ENCODE peak calls at places on chromosome 1, in eight cellular contexts. Y is nephron progenitor cell, I is endodermal cell, T is spleen, H is progenitor cell of endocrine pancreas, C is mesothelial cell of epicardium, X is A549, A is WTC11. F is an unnamed sample.

GRCh38 chr1:27438621-27439061 is 46.2 kb downstream of the GPR3 start:
- DNase-seq in C (no peak), T (no peak), X (no peak), H (no peak), A (no peak), I (no peak), Y (no peak), F (peak)

GRCh38 chr1:89464008-89464407 is 60.6 kb upstream of the LRRC8B start:
- DNase-seq in X (no peak), H (no peak), T (no peak), I (no peak), A (no peak), Y (no peak), C (no peak), F (no peak)

GRCh38 chr1:75600781-75601180 is 10.1 kb downstream of the SLC44A5 start:
- DNase-seq in I (no peak), X (no peak), Y (no peak), H (no peak), A (no peak), C (no peak), T (no peak), F (no peak)

GRCh38 chr1:70146488-70146887 is 58.9 kb downstream of the LRRC40 start:
- DNase-seq in I (no peak), C (no peak), A (no peak), X (no peak), Y (no peak), T (no peak), H (no peak), F (no peak)

GRCh38 chr1:234484218-234484617 is 5.2 kb upstream of the TARBP1 start:
- DNase-seq in T (no peak), X (no peak), H (no peak), A (no peak), I (no peak), Y (no peak), C (no peak), F (no peak)

GRCh38 chr1:187469836-187470235 is 641.1 kb downstream of the PLA2G4A start:
- DNase-seq in T (no peak), X (no peak), I (no peak), C (no peak), H (no peak), Y (no peak), A (no peak), F (no peak)

GRCh38 chr1:191953516-191953915 is 204.7 kb upstream of the RGS18 start:
- DNase-seq in A (no peak), H (no peak), C (no peak), X (no peak), T (no peak), I (no peak), Y (no peak), F (no peak)

GRCh38 chr1:219373616-219373935 is 199.9 kb downstream of the LYPLAL1 start:
- DNase-seq in X (no peak), Y (no peak), A (no peak), H (no peak), T (no peak), C (no peak), I (no peak), F (no peak)

GRCh38 chr1:212884592-212884991 is 26.5 kb downstream of the FLVCR1 start:
- DNase-seq in C (no peak), Y (no peak), H (no peak), X (no peak), T (no peak), I (no peak), A (no peak), F (no peak)

GRCh38 chr1:43492816-43493215 is 37.9 kb upstream of the PTPRF start:
- DNase-seq in Y (no peak), T (no peak), I (no peak), C (no peak), A (no peak), H (no peak), X (no peak), F (no peak)

GRCh38 chr1:66048011-66048410 is 255.3 kb downstream of the PDE4B start:
- DNase-seq in I (no peak), A (no peak), C (no peak), X (no peak), H (no peak), T (no peak), Y (no peak), F (no peak)

GRCh38 chr1:12408662-12409061 is 178.8 kb downstream of the VPS13D start:
- DNase-seq in T (no peak), A (no peak), C (no peak), I (no peak), Y (no peak), H (no peak), X (no peak), F (no peak)

GRCh38 chr1:248811514-248812490 is 13.9 kb downstream of the SH3BP5L start:
- DNase-seq in I (peak), T (peak), Y (no peak), H (no peak), X (no peak), C (no peak), A (peak), F (no peak)
- TF ChIP-seq CTCF in I (peak), T (no peak), Y (no peak), H (no peak), X (no peak), C (no peak), A (no peak), F (peak)

DNA sequence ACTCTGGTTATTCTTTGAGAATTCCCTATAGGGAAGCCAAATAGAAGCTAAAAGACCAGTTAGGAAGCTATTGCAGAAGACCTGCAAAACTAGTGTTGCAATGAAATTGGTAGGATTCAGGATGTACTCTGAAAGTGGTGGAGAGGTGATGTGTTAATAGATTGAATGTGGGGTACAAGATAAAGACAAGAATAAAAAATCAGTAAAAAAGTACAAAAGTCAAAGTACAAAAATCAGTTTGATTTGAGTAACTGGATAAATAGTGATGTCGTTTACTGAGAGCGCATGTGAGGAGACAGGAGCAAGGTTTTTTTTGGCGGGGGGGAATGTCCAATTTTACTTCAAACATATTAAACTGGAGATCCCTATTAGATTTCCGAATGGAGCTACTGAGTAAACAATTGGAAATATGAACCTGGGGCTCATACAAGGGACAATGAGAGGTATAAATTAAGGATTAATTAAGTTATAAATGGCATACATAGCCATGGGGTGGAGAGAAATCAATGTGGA is 2.5 kb upstream of the DCAF8 start:
- DNase-seq in A (no peak), C (no peak), H (no peak), Y (no peak), T (no peak), I (no peak), X (no peak), F (no peak)
- TF ChIP-seq CTCF in A (no peak), C (no peak), H (no peak), Y (no peak), T (no peak), I (no peak), X (no peak), F (no peak)

DNA sequence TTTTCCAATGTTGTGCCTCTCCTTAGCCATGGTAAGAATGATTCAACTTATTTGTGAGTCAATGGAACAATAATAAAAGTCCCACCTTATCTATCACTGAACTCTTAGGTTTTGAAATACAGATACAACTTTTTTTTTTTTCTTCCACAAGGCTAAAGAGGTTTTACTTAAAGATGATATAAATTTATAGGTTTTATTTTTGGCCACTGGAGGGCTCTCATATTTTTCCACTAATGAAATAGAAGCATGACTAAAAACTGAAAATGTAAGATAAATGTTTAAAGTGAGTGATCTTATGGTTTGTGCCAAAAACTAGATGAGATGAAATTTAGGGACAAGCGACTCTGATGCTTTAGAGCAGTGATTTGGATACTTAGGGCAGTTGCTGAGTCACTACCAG is 499.0 kb downstream of the NUF2 start:
- DNase-seq in I (no peak), X (no peak), Y (no peak), C (no peak), H (no peak), A (no peak), T (no peak), F (no peak)
- TF ChIP-seq CTCF in I (peak), X (peak), Y (no peak), C (peak), H (no peak), A (no peak), T (no peak), F (no peak)

DNA sequence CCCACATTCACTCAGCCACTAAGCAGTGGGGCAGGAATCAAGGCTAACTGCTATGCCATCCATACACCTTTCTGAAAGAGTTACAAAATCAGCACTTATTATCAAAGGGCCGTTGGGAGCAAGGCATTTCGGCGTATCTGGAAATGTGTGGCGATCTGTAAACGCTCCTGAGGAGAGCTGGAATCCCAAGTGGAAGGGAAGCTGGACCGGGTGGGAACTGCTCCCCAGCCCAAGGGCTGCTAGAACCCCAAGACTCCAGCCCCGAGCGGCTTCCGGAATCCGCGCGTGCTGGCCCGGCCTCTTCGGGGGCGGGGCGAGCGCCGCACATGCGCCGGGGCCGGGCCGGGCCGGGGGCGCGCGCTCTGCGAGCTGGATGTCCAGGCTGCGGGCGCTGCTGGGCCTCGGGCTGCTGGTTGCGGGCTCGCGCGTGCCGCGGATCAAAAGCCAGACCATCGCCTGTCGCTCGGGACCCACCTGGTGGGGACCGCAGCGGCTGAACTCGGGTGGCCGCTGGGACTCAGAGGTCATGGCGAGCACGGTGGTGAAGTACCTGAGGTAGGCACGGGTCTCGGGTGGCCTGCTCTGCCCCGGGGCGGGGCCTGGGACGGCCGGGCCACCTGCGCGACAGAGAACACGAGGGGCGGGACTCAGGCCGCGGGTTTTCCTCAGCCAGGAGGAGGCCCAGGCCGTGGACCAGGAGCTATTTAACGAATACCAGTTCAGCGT is at the start of gene NAXE:
- DNase-seq in T (peak), H (peak), Y (peak), X (peak), A (peak), I (peak), C (peak), F (peak)
- TF ChIP-seq CTCF in T (no peak), H (no peak), Y (no peak), X (no peak), A (no peak), I (no peak), C (no peak), F (no peak)

GRCh38 chr1:177973585-177973984 is 3.7 kb upstream of the SEC16B start:
- DNase-seq in H (no peak), A (no peak), T (no peak), Y (no peak), C (no peak), X (no peak), I (no peak), F (no peak)

GRCh38 chr1:177975588-177976495 is 6.0 kb upstream of the SEC16B start:
- DNase-seq in T (no peak), X (no peak), Y (no peak), I (no peak), A (no peak), H (no peak), C (no peak), F (no peak)

GRCh38 chr1:177979272-177979671 is 9.4 kb upstream of the SEC16B start:
- DNase-seq in T (no peak), H (no peak), C (no peak), A (no peak), I (no peak), Y (no peak), X (no peak), F (no peak)

GRCh38 chr1:177978530-177978929 is 8.7 kb upstream of the SEC16B start:
- DNase-seq in A (no peak), H (no peak), C (no peak), X (no peak), I (no peak), T (no peak), Y (no peak), F (no peak)

GRCh38 chr1:177976596-177976995 is 6.7 kb upstream of the SEC16B start:
- DNase-seq in H (no peak), I (no peak), Y (no peak), A (no peak), X (no peak), C (no peak), T (no peak), F (no peak)
- TF ChIP-seq CTCF in H (no peak), I (no peak), Y (no peak), A (no peak), X (no peak), C (no peak), T (no peak), F (no peak)

F was measured in CD14-positive monocyte.